ENCODE peak calls at places on chromosomes 12 and 14, in four cellular contexts. One of them, this sample, is unnamed.

GRCh38 chr14:99633913-99634312 is 11.0 kb upstream of the HHIPL1 start:
- DNase-seq in testis: no peak
- DNase-seq in upper lobe of right lung: no peak
- DNase-seq in Peyer's patch: no peak
- DNase-seq in this sample: no peak

GRCh38 chr12:24742378-24742777 is 206.5 kb downstream of the BCAT1 start:
- DNase-seq in Peyer's patch: peak
- DNase-seq in testis: peak
- DNase-seq in upper lobe of right lung: no peak
- DNase-seq in this sample: no peak

GRCh38 chr12:76451528-76451927 is 103.3 kb upstream of the BBS10 start:
- DNase-seq in Peyer's patch: no peak
- DNase-seq in upper lobe of right lung: no peak
- DNase-seq in testis: no peak
- DNase-seq in this sample: no peak

GRCh38 chr12:116529048-116529447 is 30.1 kb upstream of the MAP1LC3B2 start:
- DNase-seq in testis: peak
- DNase-seq in Peyer's patch: no peak
- DNase-seq in upper lobe of right lung: no peak
- DNase-seq in this sample: no peak

GRCh38 chr14:89241265-89241664 is 175.8 kb downstream of the FOXN3 start:
- DNase-seq in Peyer's patch: no peak
- DNase-seq in upper lobe of right lung: no peak
- DNase-seq in testis: no peak
- DNase-seq in this sample: no peak

GRCh38 chr12:122871851-122872785 is 23.8 kb downstream of the VPS37B start:
- DNase-seq in Peyer's patch: peak
- DNase-seq in upper lobe of right lung: no peak
- DNase-seq in testis: peak
- DNase-seq in this sample: no peak

GRCh38 chr12:79988368-79988767 is 53.5 kb upstream of the PPP1R12A start:
- DNase-seq in Peyer's patch: no peak
- DNase-seq in upper lobe of right lung: no peak
- DNase-seq in testis: no peak
- DNase-seq in this sample: no peak

GRCh38 chr12:118237908-118238307 is 102.0 kb downstream of the PEBP1 start:
- DNase-seq in upper lobe of right lung: no peak
- DNase-seq in Peyer's patch: no peak
- DNase-seq in testis: no peak
- DNase-seq in this sample: no peak

GRCh38 chr12:41604830-41605229 is 416.7 kb downstream of the PDZRN4 start:
- DNase-seq in Peyer's patch: no peak
- DNase-seq in upper lobe of right lung: no peak
- DNase-seq in testis: no peak
- DNase-seq in this sample: no peak

GRCh38 chr12:18400186-18400585 is 138.9 kb downstream of the PIK3C2G start:
- DNase-seq in upper lobe of right lung: no peak
- DNase-seq in testis: no peak
- DNase-seq in Peyer's patch: no peak
- DNase-seq in this sample: no peak

GRCh38 chr12:109259545-109259895 is 49.6 kb downstream of the FOXN4 start:
- DNase-seq in upper lobe of right lung: no peak
- DNase-seq in testis: no peak
- DNase-seq in Peyer's patch: no peak
- DNase-seq in this sample: no peak

GRCh38 chr14:63956326-63956725 is 103.5 kb downstream of the SYNE2 start:
- DNase-seq in testis: no peak
- DNase-seq in upper lobe of right lung: no peak
- DNase-seq in Peyer's patch: no peak
- DNase-seq in this sample: no peak

GRCh38 chr14:85317491-85318021 is 212.4 kb upstream of the FLRT2 start:
- DNase-seq in testis: no peak
- DNase-seq in upper lobe of right lung: no peak
- DNase-seq in Peyer's patch: no peak
- DNase-seq in this sample: no peak

GRCh38 chr14:52790011-52790755 is 1.2 kb downstream of the GNPNAT1 start:
- DNase-seq in testis: no peak
- DNase-seq in upper lobe of right lung: no peak
- DNase-seq in Peyer's patch: no peak
- DNase-seq in this sample: no peak
- H3K4me3 ChIP-seq in testis: peak
- H3K4me3 ChIP-seq in upper lobe of right lung: peak
- H3K4me3 ChIP-seq in Peyer's patch: peak
- H3K4me3 ChIP-seq in this sample: peak

DNA sequence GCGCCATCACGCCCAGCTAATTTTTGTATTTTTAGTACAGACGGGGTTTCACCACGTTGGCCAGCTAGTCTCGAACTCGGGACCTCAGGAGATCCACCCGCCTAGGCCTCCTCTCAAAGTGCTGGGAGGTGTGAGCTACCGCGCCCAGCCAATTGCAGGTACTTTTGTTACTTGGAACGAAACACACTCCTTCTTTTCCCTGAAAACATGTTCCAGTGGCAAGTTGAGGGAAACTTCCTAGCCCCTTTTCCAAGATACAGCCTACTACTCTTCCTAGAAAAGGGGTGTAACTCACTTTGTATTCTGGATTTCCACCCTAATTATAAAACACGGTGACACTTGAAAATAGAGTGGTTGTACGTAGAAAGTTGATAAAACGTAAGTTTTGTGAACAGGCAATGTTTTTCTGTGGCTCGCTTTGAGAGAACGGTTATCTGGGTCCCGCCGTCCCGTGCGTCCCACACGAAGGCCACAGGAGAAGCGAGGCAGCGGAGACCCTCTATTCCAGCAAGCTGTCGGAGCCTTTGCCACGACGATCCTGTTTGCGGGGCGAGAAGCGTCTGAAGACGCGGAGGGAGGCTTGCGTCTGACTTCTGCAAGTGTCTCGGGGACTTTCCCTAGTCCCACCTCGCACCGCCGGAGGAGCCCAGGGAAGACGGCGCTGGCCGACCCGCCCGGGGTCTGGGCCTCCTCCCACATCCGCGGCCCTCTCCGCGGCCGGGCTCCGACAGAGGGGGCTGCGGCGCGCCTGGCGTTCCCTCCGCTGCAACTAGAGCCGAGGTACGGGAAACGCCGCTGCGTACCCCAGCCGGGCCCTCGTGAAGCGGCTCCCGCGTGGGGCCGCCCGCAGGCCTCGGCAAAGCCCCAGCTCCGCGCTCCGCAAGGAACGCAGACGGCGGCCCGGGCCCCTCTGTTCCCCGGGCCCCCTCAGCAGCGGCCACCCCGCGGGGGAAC is 745 bp downstream of the CDCA4 start:
- DNase-seq in Peyer's patch: peak
- DNase-seq in upper lobe of right lung: peak
- DNase-seq in testis: no peak
- DNase-seq in this sample: no peak
- TF ChIP-seq CTCF in Peyer's patch: no peak
- TF ChIP-seq CTCF in upper lobe of right lung: no peak
- TF ChIP-seq CTCF in testis: no peak
- TF ChIP-seq CTCF in this sample: no peak

DNA sequence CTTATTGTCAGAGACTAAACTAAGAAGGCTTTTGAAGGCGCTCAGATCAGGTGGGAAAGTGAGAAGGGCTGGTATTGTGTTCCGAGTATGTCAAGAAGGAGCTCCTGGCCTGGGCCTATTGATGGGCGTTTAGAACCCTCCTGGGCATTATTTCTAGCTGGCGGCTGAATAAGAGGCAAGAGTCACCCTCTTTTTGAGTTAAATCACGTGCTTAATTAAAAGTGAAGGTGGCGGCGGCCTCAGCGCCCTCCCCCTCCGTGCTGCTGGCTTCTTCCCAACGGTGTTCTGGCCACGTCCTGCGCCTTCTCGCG is 21.0 kb upstream of the GNS start:
- DNase-seq in testis: no peak
- DNase-seq in upper lobe of right lung: no peak
- DNase-seq in Peyer's patch: no peak
- DNase-seq in this sample: no peak
- H3K4me3 ChIP-seq in testis: peak
- H3K4me3 ChIP-seq in upper lobe of right lung: peak
- H3K4me3 ChIP-seq in Peyer's patch: peak
- H3K4me3 ChIP-seq in this sample: peak

GRCh38 chr12:44500423-44500822 is 375.7 kb downstream of the NELL2 start:
- DNase-seq in testis: no peak
- DNase-seq in upper lobe of right lung: no peak
- DNase-seq in Peyer's patch: no peak
- DNase-seq in this sample: no peak

GRCh38 chr12:44502681-44503080 is 373.4 kb downstream of the NELL2 start:
- DNase-seq in Peyer's patch: no peak
- DNase-seq in upper lobe of right lung: no peak
- DNase-seq in testis: no peak
- DNase-seq in this sample: no peak

DNA sequence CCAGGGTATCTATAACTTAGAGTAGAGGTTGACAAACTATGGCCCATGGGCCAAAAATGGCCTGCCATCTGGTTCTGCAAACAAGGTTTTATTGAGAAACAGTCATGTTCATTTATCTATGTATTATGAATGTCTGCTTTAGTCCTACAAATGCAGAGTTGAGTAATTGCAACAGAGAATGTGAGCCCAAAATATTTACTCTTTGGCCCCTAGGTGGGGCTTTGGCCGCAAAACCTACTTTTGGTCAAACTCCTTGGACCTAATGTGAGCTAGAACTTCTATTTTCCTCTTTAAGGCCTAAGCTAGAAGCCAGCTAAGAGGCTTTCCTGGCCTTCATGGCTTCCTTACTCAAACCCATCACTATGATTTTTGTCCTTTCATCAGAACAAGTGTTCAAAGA is 379.1 kb downstream of the NELL2 start:
- DNase-seq in Peyer's patch: no peak
- DNase-seq in testis: no peak
- DNase-seq in upper lobe of right lung: no peak
- DNase-seq in this sample: no peak
- TF ChIP-seq CTCF in Peyer's patch: no peak
- TF ChIP-seq CTCF in testis: no peak
- TF ChIP-seq CTCF in upper lobe of right lung: no peak
- TF ChIP-seq CTCF in this sample: peak

GRCh38 chr12:72271741-72272661 is at the start of gene TRHDE:
- DNase-seq in testis: peak
- DNase-seq in Peyer's patch: peak
- DNase-seq in upper lobe of right lung: peak
- DNase-seq in this sample: no peak

GRCh38 chr12:72268386-72268785 is 3.8 kb upstream of the TRHDE start:
- DNase-seq in testis: no peak
- DNase-seq in upper lobe of right lung: no peak
- DNase-seq in Peyer's patch: no peak
- DNase-seq in this sample: no peak

GRCh38 chr12:72269491-72269890 is 2.7 kb upstream of the TRHDE start:
- DNase-seq in Peyer's patch: no peak
- DNase-seq in testis: no peak
- DNase-seq in upper lobe of right lung: no peak
- DNase-seq in this sample: no peak

GRCh38 chr12:72271401-72271740 is 799 bp upstream of the TRHDE start:
- DNase-seq in testis: peak
- DNase-seq in upper lobe of right lung: peak
- DNase-seq in Peyer's patch: no peak
- DNase-seq in this sample: no peak

GRCh38 chr12:72270246-72270645 is 1.9 kb upstream of the TRHDE start:
- DNase-seq in upper lobe of right lung: no peak
- DNase-seq in testis: no peak
- DNase-seq in Peyer's patch: no peak
- DNase-seq in this sample: no peak
- H3K4me3 ChIP-seq in upper lobe of right lung: no peak
- H3K4me3 ChIP-seq in testis: no peak
- H3K4me3 ChIP-seq in Peyer's patch: no peak
- H3K4me3 ChIP-seq in this sample: no peak

GRCh38 chr12:6950401-6950801 is 755 bp upstream of the PTPN6 start:
- DNase-seq in testis: no peak
- DNase-seq in Peyer's patch: no peak
- DNase-seq in upper lobe of right lung: peak
- DNase-seq in this sample: no peak
- TF ChIP-seq CTCF in testis: no peak
- TF ChIP-seq CTCF in Peyer's patch: no peak
- TF ChIP-seq CTCF in upper lobe of right lung: peak
- TF ChIP-seq CTCF in this sample: peak

DNA sequence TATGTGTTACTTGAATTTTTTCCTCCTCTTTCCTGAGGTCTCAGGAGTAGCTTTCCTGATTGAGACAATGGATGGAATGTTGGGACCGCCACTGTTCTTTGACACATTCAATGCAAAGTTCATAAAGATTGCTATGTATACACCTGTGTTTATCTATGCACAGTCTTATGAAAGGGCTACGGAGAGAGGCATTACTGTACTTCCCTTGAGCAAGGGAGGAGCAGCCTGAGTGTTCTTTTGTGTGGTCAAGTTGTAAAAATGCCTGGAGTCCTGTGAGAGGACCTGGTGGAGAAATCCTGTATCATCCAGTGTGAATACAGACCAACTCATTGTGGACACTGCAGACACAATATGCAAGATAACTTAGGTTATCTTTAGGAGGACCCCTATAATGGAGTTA is 1.2 kb downstream of the SRGAP1 start:
- DNase-seq in Peyer's patch: no peak
- DNase-seq in upper lobe of right lung: no peak
- DNase-seq in testis: no peak
- DNase-seq in this sample: no peak
- H3K4me3 ChIP-seq in Peyer's patch: no peak
- H3K4me3 ChIP-seq in upper lobe of right lung: peak
- H3K4me3 ChIP-seq in testis: no peak
- H3K4me3 ChIP-seq in this sample: no peak

DNA sequence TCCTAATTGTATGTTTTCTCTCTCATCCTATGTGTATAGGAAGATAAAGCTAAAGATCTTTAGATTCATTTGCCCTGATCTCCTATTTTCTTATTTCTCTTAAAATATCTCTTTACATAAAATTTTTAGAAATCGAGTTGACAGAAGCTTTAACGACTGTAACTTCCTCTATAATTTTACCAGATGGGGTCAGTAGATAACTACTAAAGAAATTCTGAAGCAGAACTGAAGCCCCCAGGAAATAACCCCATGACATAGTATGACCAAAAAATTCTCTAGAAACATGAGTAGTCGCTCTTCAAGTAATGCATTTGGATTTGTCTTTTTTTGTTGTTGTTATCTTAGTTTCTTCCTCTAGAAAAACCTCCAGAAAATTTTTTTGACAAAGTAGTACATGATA is 288.0 kb downstream of the ERC1 start:
- DNase-seq in testis: no peak
- DNase-seq in Peyer's patch: no peak
- DNase-seq in upper lobe of right lung: no peak
- DNase-seq in this sample: no peak
- TF ChIP-seq CTCF in testis: no peak
- TF ChIP-seq CTCF in Peyer's patch: no peak
- TF ChIP-seq CTCF in upper lobe of right lung: no peak
- TF ChIP-seq CTCF in this sample: no peak

GRCh38 chr12:57456145-57456700 is 1.1 kb downstream of the INHBE start:
- DNase-seq in upper lobe of right lung: no peak
- DNase-seq in Peyer's patch: peak
- DNase-seq in testis: peak
- DNase-seq in this sample: no peak
- H3K4me3 ChIP-seq in upper lobe of right lung: no peak
- H3K4me3 ChIP-seq in Peyer's patch: no peak
- H3K4me3 ChIP-seq in testis: no peak
- H3K4me3 ChIP-seq in this sample: peak

This sample was measured in GM12864.